ENCODE peak calls at places on chromosomes 2 and 18, in seven cellular contexts. D is IMR-90, P is pancreas, W is upper lobe of right lung, U is PC-3, O is PC-9, A is suprapubic skin. F is an unnamed sample.

GRCh38 chr2:194556639-194557038 is 1100.4 kb upstream of the SLC39A10 start:
- DNase-seq in W (no peak), P (no peak), D (no peak), U (no peak), O (no peak), A (no peak), F (no peak)

GRCh38 chr2:109690822-109691541 is 76.8 kb downstream of the SOWAHC start:
- DNase-seq in P (no peak), O (peak; percentile 61), D (peak; percentile 22), W (peak; percentile 54), A (peak; percentile 63), U (peak; percentile 49), F (peak; percentile 26)

GRCh38 chr2:157345647-157346389 is 20.2 kb upstream of the ERMN start:
- DNase-seq in W (no peak), A (no peak), D (no peak), U (no peak), P (no peak), O (no peak), F (no peak)

GRCh38 chr18:70289351-70290330 is 796 bp downstream of the SOCS6 start:
- DNase-seq in U (peak; percentile 26), P (peak; percentile 47), A (no peak), O (peak; percentile 42), D (peak; percentile 31), W (peak; percentile 77), F (peak; percentile 22)

GRCh38 chr18:9017170-9017899 is 85.2 kb upstream of the NDUFV2 start:
- DNase-seq in O (peak; percentile 68), D (peak; percentile 94), P (no peak), A (peak; percentile 82), W (peak; percentile 68), U (peak; percentile 97), F (peak; percentile 46)

GRCh38 chr2:37713258-37713700 is 41.8 kb upstream of the CDC42EP3 start:
- DNase-seq in A (no peak), O (no peak), W (no peak), D (peak; percentile 98), P (no peak), U (peak; percentile 71), F (no peak)

GRCh38 chr2:187497858-187498463 is 49.9 kb upstream of the CALCRL start:
- DNase-seq in A (no peak), P (no peak), W (no peak), D (no peak), O (no peak), U (peak; percentile 64), F (no peak)

GRCh38 chr2:197304556-197305011 is 6.0 kb downstream of the ANKRD44 start:
- DNase-seq in A (no peak), P (no peak), U (peak; percentile 29), W (no peak), O (no peak), D (no peak), F (no peak)

GRCh38 chr2:30115141-30115980 is 31.4 kb upstream of the YPEL5 start:
- DNase-seq in P (peak; percentile 87), O (peak; percentile 71), W (peak; percentile 80), A (peak; percentile 87), D (peak; percentile 82), U (peak; percentile 88), F (peak; percentile 80)

GRCh38 chr2:197613509-197613987 is 61.8 kb downstream of the RFTN2 start:
- DNase-seq in U (peak; percentile 86), D (peak; percentile 13), O (no peak), W (no peak), P (no peak), A (no peak), F (no peak)

GRCh38 chr2:70942396-70942795 is 6.7 kb downstream of the ATP6V1B1 start:
- DNase-seq in U (no peak), W (peak; percentile 47), P (no peak), D (no peak), O (no peak), A (peak; percentile 26), F (no peak)

GRCh38 chr2:100835253-100835652 is 15.3 kb downstream of the NPAS2 start:
- DNase-seq in D (no peak), A (no peak), U (no peak), O (no peak), W (no peak), P (no peak), F (no peak)

GRCh38 chr18:31835528-31836138 is 75.0 kb upstream of the SLC25A52 start:
- DNase-seq in O (no peak), U (no peak), D (peak; percentile 66), P (no peak), W (no peak), A (no peak), F (no peak)

GRCh38 chr2:84946204-84947009 is 24.6 kb upstream of the KCMF1 start:
- DNase-seq in U (peak; percentile 98), D (peak; percentile 91), A (no peak), O (peak; percentile 84), W (no peak), P (no peak), F (no peak)

GRCh38 chr18:38445485-38446145 is 880.0 kb upstream of the CELF4 start:
- DNase-seq in U (no peak), D (no peak), O (no peak), A (no peak), P (no peak), W (no peak), F (no peak)

GRCh38 chr2:239716536-239717318 is 308.4 kb downstream of the NDUFA10 start:
- DNase-seq in P (no peak), W (peak; percentile 54), D (no peak), O (no peak), U (no peak), A (no peak), F (peak; percentile 25)

GRCh38 chr2:68548396-68548795 is 81.0 kb downstream of the APLF start:
- DNase-seq in A (no peak), P (no peak), U (peak; percentile 54), O (no peak), D (peak; percentile 75), W (no peak), F (no peak)

GRCh38 chr2:67108231-67108630 is 288.9 kb upstream of the ETAA1 start:
- DNase-seq in O (no peak), D (no peak), U (no peak), W (no peak), A (no peak), P (peak; percentile 27), F (no peak)

GRCh38 chr2:9375857-9376428 is 47.4 kb downstream of the ITGB1BP1 start:
- DNase-seq in W (peak; percentile 47), O (no peak), A (no peak), D (no peak), U (no peak), P (no peak), F (no peak)

GRCh38 chr2:133789743-133790142 is 221.5 kb upstream of the NCKAP5 start:
- DNase-seq in U (no peak), A (no peak), O (no peak), P (no peak), W (no peak), D (no peak), F (no peak)

GRCh38 chr2:66446924-66447323 is 12.0 kb downstream of the MEIS1 start:
- DNase-seq in D (no peak), P (no peak), W (no peak), U (no peak), A (no peak), O (no peak), F (no peak)

GRCh38 chr2:56001992-56002391 is 78.4 kb upstream of the EFEMP1 start:
- DNase-seq in A (no peak), D (peak; percentile 32), U (no peak), P (no peak), O (no peak), W (no peak), F (no peak)

GRCh38 chr2:73922681-73923080 is 4.0 kb upstream of the DGUOK start:
- DNase-seq in W (no peak), D (no peak), A (no peak), P (no peak), O (no peak), U (peak; percentile 63), F (no peak)

GRCh38 chr2:73918856-73919255 is 7.8 kb upstream of the DGUOK start:
- DNase-seq in A (no peak), U (no peak), O (no peak), W (no peak), D (no peak), P (no peak), F (no peak)

GRCh38 chr2:73919596-73920228 is 7.0 kb upstream of the DGUOK start:
- DNase-seq in U (no peak), O (no peak), W (no peak), P (no peak), D (no peak), A (no peak), F (no peak)

GRCh38 chr2:73921581-73921980 is 5.1 kb upstream of the DGUOK start:
- DNase-seq in P (no peak), U (no peak), W (no peak), A (no peak), D (no peak), O (no peak), F (no peak)

GRCh38 chr2:73920577-73921545 is 5.8 kb upstream of the DGUOK start:
- DNase-seq in U (no peak), A (no peak), W (peak; percentile 75), O (peak; percentile 3), P (peak; percentile 33), D (peak; percentile 38), F (peak; percentile 25)
- TF ChIP-seq CTCF in U (peak; percentile 36), A (no peak), W (peak; percentile 31), O (no peak), P (no peak), D (peak; percentile 60), F (peak; percentile 9)

GRCh38 chr2:88603146-88603545 is 24.1 kb downstream of the EIF2AK3 start:
- DNase-seq in O (no peak), U (peak; percentile 25), W (no peak), P (no peak), D (peak; percentile 57), A (no peak), F (no peak)
- H3K4me1 ChIP-seq in O (peaks cover 24% of the 10 kb centered on the region), U (peaks cover 37% of the 10 kb centered on the region), W (peaks cover 19% of the 10 kb centered on the region), P (peaks cover 33% of the 10 kb centered on the region), D (peaks cover 9% of the 10 kb centered on the region), A (peaks cover 27% of the 10 kb centered on the region), F (no peaks in the 10 kb centered on the region)

GRCh38 chr2:173402405-173402974 is 47.8 kb downstream of the CDCA7 start:
- DNase-seq in A (peak; percentile 86), O (peak; percentile 88), D (peak; percentile 79), W (peak; percentile 82), P (peak; percentile 76), U (peak; percentile 92), F (peak; percentile 85)
- H3K4me3 ChIP-seq in A (peak overlapping the region; percentile 19), O (peak overlapping the region; percentile 38), D (no peak overlapping the region), W (no peak overlapping the region), P (no peak overlapping the region), U (peak overlapping the region; percentile 74), F (peak overlapping the region; percentile 1)

GRCh38 chr2:223010641-223011040 is 41.3 kb upstream of the KCNE4 start:
- DNase-seq in O (no peak), P (no peak), D (peak; percentile 96), W (no peak), U (peak; percentile 67), A (no peak), F (no peak)

GRCh38 chr2:223008936-223009335 is 43.1 kb upstream of the KCNE4 start:
- DNase-seq in O (no peak), D (no peak), U (no peak), W (no peak), A (no peak), P (no peak), F (no peak)

GRCh38 chr2:223005496-223005895 is 46.5 kb upstream of the KCNE4 start:
- DNase-seq in P (no peak), U (no peak), D (peak; percentile 25), A (no peak), W (no peak), O (no peak), F (no peak)

GRCh38 chr2:223008162-223008561 is 43.8 kb upstream of the KCNE4 start:
- DNase-seq in A (no peak), P (no peak), U (no peak), W (no peak), O (no peak), D (peak; percentile 77), F (no peak)

GRCh38 chr2:223007531-223007930 is 44.5 kb upstream of the KCNE4 start:
- DNase-seq in O (no peak), P (no peak), D (peak; percentile 83), U (peak; percentile 24), A (no peak), W (no peak), F (no peak)
- TF ChIP-seq CTCF in O (no peak), P (no peak), D (no peak), U (no peak), A (no peak), W (no peak), F (no peak)